ENCODE peak calls at places on chromosomes 3 and 15, in ten cellular contexts. One of them, this sample, is unnamed.

GRCh38 chr3:82595530-82595929 is 834.1 kb upstream of the GBE1 start:
- DNase-seq in fibroblast of lung: no peak
- DNase-seq in upper lobe of right lung: no peak
- DNase-seq in left ventricle myocardium inferior: no peak
- DNase-seq in stomach: no peak
- DNase-seq in neuronal stem cell: no peak
- DNase-seq in GM12878: no peak
- DNase-seq in lower lobe of right lung: no peak
- DNase-seq in dorsolateral prefrontal cortex: no peak
- DNase-seq in neural progenitor cell: no peak
- DNase-seq in this sample: no peak

GRCh38 chr3:173253471-173253870 is 112.4 kb upstream of the SPATA16 start:
- DNase-seq in left ventricle myocardium inferior: no peak
- DNase-seq in fibroblast of lung: no peak
- DNase-seq in dorsolateral prefrontal cortex: no peak
- DNase-seq in neuronal stem cell: no peak
- DNase-seq in lower lobe of right lung: no peak
- DNase-seq in neural progenitor cell: no peak
- DNase-seq in GM12878: no peak
- DNase-seq in stomach: no peak
- DNase-seq in upper lobe of right lung: no peak
- DNase-seq in this sample: no peak

GRCh38 chr15:38461089-38461833 is 7.3 kb downstream of the FAM98B start:
- DNase-seq in upper lobe of right lung: no peak
- DNase-seq in stomach: no peak
- DNase-seq in left ventricle myocardium inferior: no peak
- DNase-seq in GM12878: no peak
- DNase-seq in neural progenitor cell: no peak
- DNase-seq in lower lobe of right lung: no peak
- DNase-seq in neuronal stem cell: no peak
- DNase-seq in dorsolateral prefrontal cortex: no peak
- DNase-seq in fibroblast of lung: peak; percentile 30
- DNase-seq in this sample: no peak

GRCh38 chr3:73094127-73094526 is 32.7 kb downstream of the EBLN2 start:
- DNase-seq in stomach: no peak
- DNase-seq in left ventricle myocardium inferior: no peak
- DNase-seq in neuronal stem cell: no peak
- DNase-seq in upper lobe of right lung: no peak
- DNase-seq in neural progenitor cell: no peak
- DNase-seq in fibroblast of lung: no peak
- DNase-seq in lower lobe of right lung: no peak
- DNase-seq in dorsolateral prefrontal cortex: no peak
- DNase-seq in GM12878: no peak
- DNase-seq in this sample: no peak

GRCh38 chr3:56424357-56424756 is 43.9 kb downstream of the ERC2 start:
- DNase-seq in left ventricle myocardium inferior: no peak
- DNase-seq in dorsolateral prefrontal cortex: no peak
- DNase-seq in stomach: no peak
- DNase-seq in neural progenitor cell: no peak
- DNase-seq in upper lobe of right lung: no peak
- DNase-seq in GM12878: no peak
- DNase-seq in neuronal stem cell: no peak
- DNase-seq in fibroblast of lung: no peak
- DNase-seq in lower lobe of right lung: no peak
- DNase-seq in this sample: no peak

GRCh38 chr15:68608206-68608843 is 29.5 kb downstream of the CORO2B start:
- DNase-seq in upper lobe of right lung: no peak
- DNase-seq in left ventricle myocardium inferior: peak; percentile 94
- DNase-seq in neuronal stem cell: no peak
- DNase-seq in fibroblast of lung: peak; percentile 90
- DNase-seq in GM12878: no peak
- DNase-seq in dorsolateral prefrontal cortex: peak; percentile 59
- DNase-seq in lower lobe of right lung: no peak
- DNase-seq in stomach: no peak
- DNase-seq in neural progenitor cell: peak; percentile 42
- DNase-seq in this sample: no peak

GRCh38 chr3:43180027-43180426 is 74.1 kb upstream of the POMGNT2 start:
- DNase-seq in GM12878: peak; percentile 26
- DNase-seq in fibroblast of lung: peak; percentile 94
- DNase-seq in left ventricle myocardium inferior: no peak
- DNase-seq in neural progenitor cell: no peak
- DNase-seq in upper lobe of right lung: no peak
- DNase-seq in neuronal stem cell: no peak
- DNase-seq in dorsolateral prefrontal cortex: no peak
- DNase-seq in stomach: no peak
- DNase-seq in lower lobe of right lung: no peak
- DNase-seq in this sample: peak; percentile 91

GRCh38 chr3:86929046-86929445 is 61.9 kb downstream of the VGLL3 start:
- DNase-seq in GM12878: no peak
- DNase-seq in lower lobe of right lung: no peak
- DNase-seq in dorsolateral prefrontal cortex: no peak
- DNase-seq in stomach: no peak
- DNase-seq in neuronal stem cell: no peak
- DNase-seq in neural progenitor cell: no peak
- DNase-seq in upper lobe of right lung: no peak
- DNase-seq in fibroblast of lung: no peak
- DNase-seq in left ventricle myocardium inferior: no peak
- DNase-seq in this sample: no peak

GRCh38 chr3:112633757-112634156 is 7.2 kb downstream of the CCDC80 start:
- DNase-seq in left ventricle myocardium inferior: no peak
- DNase-seq in GM12878: no peak
- DNase-seq in fibroblast of lung: peak; percentile 85
- DNase-seq in dorsolateral prefrontal cortex: no peak
- DNase-seq in neuronal stem cell: no peak
- DNase-seq in upper lobe of right lung: no peak
- DNase-seq in lower lobe of right lung: no peak
- DNase-seq in stomach: no peak
- DNase-seq in neural progenitor cell: no peak
- DNase-seq in this sample: no peak

GRCh38 chr3:4681301-4681700 is 188.2 kb downstream of the ITPR1 start:
- DNase-seq in fibroblast of lung: no peak
- DNase-seq in left ventricle myocardium inferior: no peak
- DNase-seq in lower lobe of right lung: no peak
- DNase-seq in stomach: no peak
- DNase-seq in upper lobe of right lung: no peak
- DNase-seq in GM12878: no peak
- DNase-seq in neuronal stem cell: no peak
- DNase-seq in dorsolateral prefrontal cortex: no peak
- DNase-seq in neural progenitor cell: no peak
- DNase-seq in this sample: no peak

GRCh38 chr3:123694377-123695147 is 109.7 kb upstream of the HACD2 start:
- DNase-seq in upper lobe of right lung: no peak
- DNase-seq in neuronal stem cell: no peak
- DNase-seq in fibroblast of lung: no peak
- DNase-seq in neural progenitor cell: no peak
- DNase-seq in dorsolateral prefrontal cortex: no peak
- DNase-seq in GM12878: no peak
- DNase-seq in lower lobe of right lung: no peak
- DNase-seq in left ventricle myocardium inferior: no peak
- DNase-seq in stomach: no peak
- DNase-seq in this sample: no peak

GRCh38 chr3:176359211-176359610 is 838.1 kb downstream of the TBL1XR1 start:
- DNase-seq in left ventricle myocardium inferior: no peak
- DNase-seq in neuronal stem cell: no peak
- DNase-seq in upper lobe of right lung: no peak
- DNase-seq in GM12878: no peak
- DNase-seq in lower lobe of right lung: no peak
- DNase-seq in neural progenitor cell: no peak
- DNase-seq in stomach: no peak
- DNase-seq in dorsolateral prefrontal cortex: no peak
- DNase-seq in fibroblast of lung: no peak
- DNase-seq in this sample: no peak

DNA sequence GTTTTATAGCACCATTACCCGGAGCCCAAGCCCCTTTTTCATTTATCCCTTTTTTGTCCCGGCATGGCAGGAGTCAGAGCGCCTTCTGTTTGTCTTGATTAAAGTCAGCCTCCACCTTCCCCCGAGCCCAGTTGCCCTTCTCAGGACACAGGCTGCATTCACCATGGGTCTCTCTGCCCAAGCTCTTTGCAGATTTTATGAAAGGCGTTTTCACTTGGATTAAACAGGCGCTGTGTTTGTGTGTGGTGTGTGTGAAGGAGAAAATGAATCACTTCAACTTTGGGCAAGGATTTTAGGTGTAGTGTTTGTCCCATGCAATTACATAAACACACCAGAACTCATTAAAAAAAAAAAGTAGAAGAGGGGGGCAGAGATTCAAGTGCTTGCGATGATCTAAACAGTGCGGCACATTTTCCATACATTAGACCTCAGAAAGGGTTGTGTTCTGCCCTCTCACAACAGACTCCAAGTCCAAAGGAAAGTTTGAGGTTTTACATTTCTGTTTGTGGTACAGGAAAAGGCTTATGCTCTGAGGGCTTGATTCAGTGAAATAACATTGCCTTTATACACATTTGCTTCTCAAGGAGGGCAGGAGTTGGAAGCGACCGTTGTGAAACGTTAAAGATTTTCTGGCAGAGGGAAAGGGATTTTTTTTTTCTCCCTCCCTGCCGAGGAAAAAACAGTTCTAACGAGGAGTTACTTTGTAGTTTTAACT is 14.5 kb upstream of the IL16 start:
- DNase-seq in stomach: no peak
- DNase-seq in GM12878: no peak
- DNase-seq in left ventricle myocardium inferior: no peak
- DNase-seq in lower lobe of right lung: no peak
- DNase-seq in neuronal stem cell: no peak
- DNase-seq in neural progenitor cell: peak; percentile 50
- DNase-seq in fibroblast of lung: peak; percentile 71
- DNase-seq in upper lobe of right lung: no peak
- DNase-seq in dorsolateral prefrontal cortex: no peak
- DNase-seq in this sample: no peak
- H3K27ac ChIP-seq in stomach: peak overlapping the region; percentile 53
- H3K27ac ChIP-seq in GM12878: no peak overlapping the region
- H3K27ac ChIP-seq in left ventricle myocardium inferior: peak overlapping the region; percentile 70
- H3K27ac ChIP-seq in lower lobe of right lung: peak overlapping the region; percentile 81
- H3K27ac ChIP-seq in neuronal stem cell: no peak overlapping the region
- H3K27ac ChIP-seq in neural progenitor cell: no peak overlapping the region
- H3K27ac ChIP-seq in fibroblast of lung: peak overlapping the region; percentile 29
- H3K27ac ChIP-seq in upper lobe of right lung: peak overlapping the region; percentile 87
- H3K27ac ChIP-seq in dorsolateral prefrontal cortex: no peak overlapping the region
- H3K27ac ChIP-seq in this sample: no peak overlapping the region

GRCh38 chr15:60126661-60127060 is 122.5 kb downstream of the FOXB1 start:
- DNase-seq in neural progenitor cell: no peak
- DNase-seq in GM12878: no peak
- DNase-seq in lower lobe of right lung: no peak
- DNase-seq in upper lobe of right lung: no peak
- DNase-seq in left ventricle myocardium inferior: no peak
- DNase-seq in dorsolateral prefrontal cortex: no peak
- DNase-seq in neuronal stem cell: no peak
- DNase-seq in fibroblast of lung: no peak
- DNase-seq in stomach: no peak
- DNase-seq in this sample: no peak
- H3K27ac ChIP-seq in neural progenitor cell: no peak overlapping the region
- H3K27ac ChIP-seq in GM12878: no peak overlapping the region
- H3K27ac ChIP-seq in lower lobe of right lung: no peak overlapping the region
- H3K27ac ChIP-seq in upper lobe of right lung: no peak overlapping the region
- H3K27ac ChIP-seq in left ventricle myocardium inferior: no peak overlapping the region
- H3K27ac ChIP-seq in dorsolateral prefrontal cortex: no peak overlapping the region
- H3K27ac ChIP-seq in neuronal stem cell: no peak overlapping the region
- H3K27ac ChIP-seq in fibroblast of lung: no peak overlapping the region
- H3K27ac ChIP-seq in stomach: no peak overlapping the region
- H3K27ac ChIP-seq in this sample: no peak overlapping the region

GRCh38 chr15:92902020-92902419 is 1.9 kb downstream of the CHD2 start:
- DNase-seq in stomach: no peak
- DNase-seq in left ventricle myocardium inferior: no peak
- DNase-seq in neuronal stem cell: no peak
- DNase-seq in upper lobe of right lung: no peak
- DNase-seq in lower lobe of right lung: no peak
- DNase-seq in fibroblast of lung: peak; percentile 31
- DNase-seq in dorsolateral prefrontal cortex: no peak
- DNase-seq in GM12878: no peak
- DNase-seq in neural progenitor cell: no peak
- DNase-seq in this sample: no peak
- H3K27ac ChIP-seq in stomach: peak overlapping the region; percentile 99
- H3K27ac ChIP-seq in left ventricle myocardium inferior: peak overlapping the region; percentile 95
- H3K27ac ChIP-seq in neuronal stem cell: no peak overlapping the region
- H3K27ac ChIP-seq in upper lobe of right lung: peak overlapping the region; percentile 99
- H3K27ac ChIP-seq in lower lobe of right lung: peak overlapping the region; percentile 96
- H3K27ac ChIP-seq in fibroblast of lung: peak overlapping the region; percentile 99
- H3K27ac ChIP-seq in dorsolateral prefrontal cortex: peak overlapping the region; percentile 99
- H3K27ac ChIP-seq in GM12878: peak overlapping the region; percentile 96
- H3K27ac ChIP-seq in neural progenitor cell: peak overlapping the region; percentile 100
- H3K27ac ChIP-seq in this sample: peak overlapping the region; percentile 98

GRCh38 chr3:62159056-62159455 is 214.3 kb downstream of the FEZF2 start:
- DNase-seq in lower lobe of right lung: no peak
- DNase-seq in GM12878: no peak
- DNase-seq in neural progenitor cell: no peak
- DNase-seq in left ventricle myocardium inferior: no peak
- DNase-seq in upper lobe of right lung: no peak
- DNase-seq in dorsolateral prefrontal cortex: no peak
- DNase-seq in fibroblast of lung: no peak
- DNase-seq in neuronal stem cell: no peak
- DNase-seq in stomach: no peak
- DNase-seq in this sample: no peak

GRCh38 chr3:62149962-62150361 is 223.4 kb downstream of the FEZF2 start:
- DNase-seq in GM12878: no peak
- DNase-seq in left ventricle myocardium inferior: no peak
- DNase-seq in upper lobe of right lung: no peak
- DNase-seq in fibroblast of lung: peak; percentile 81
- DNase-seq in neural progenitor cell: no peak
- DNase-seq in lower lobe of right lung: no peak
- DNase-seq in dorsolateral prefrontal cortex: no peak
- DNase-seq in neuronal stem cell: no peak
- DNase-seq in stomach: no peak
- DNase-seq in this sample: no peak

GRCh38 chr3:62151591-62151990 is 221.8 kb downstream of the FEZF2 start:
- DNase-seq in left ventricle myocardium inferior: no peak
- DNase-seq in fibroblast of lung: no peak
- DNase-seq in lower lobe of right lung: no peak
- DNase-seq in stomach: no peak
- DNase-seq in neural progenitor cell: no peak
- DNase-seq in GM12878: no peak
- DNase-seq in dorsolateral prefrontal cortex: no peak
- DNase-seq in upper lobe of right lung: no peak
- DNase-seq in neuronal stem cell: no peak
- DNase-seq in this sample: no peak

GRCh38 chr3:62153231-62153630 is 220.1 kb downstream of the FEZF2 start:
- DNase-seq in dorsolateral prefrontal cortex: no peak
- DNase-seq in lower lobe of right lung: no peak
- DNase-seq in neuronal stem cell: no peak
- DNase-seq in upper lobe of right lung: no peak
- DNase-seq in GM12878: no peak
- DNase-seq in fibroblast of lung: no peak
- DNase-seq in left ventricle myocardium inferior: no peak
- DNase-seq in stomach: no peak
- DNase-seq in neural progenitor cell: no peak
- DNase-seq in this sample: no peak

DNA sequence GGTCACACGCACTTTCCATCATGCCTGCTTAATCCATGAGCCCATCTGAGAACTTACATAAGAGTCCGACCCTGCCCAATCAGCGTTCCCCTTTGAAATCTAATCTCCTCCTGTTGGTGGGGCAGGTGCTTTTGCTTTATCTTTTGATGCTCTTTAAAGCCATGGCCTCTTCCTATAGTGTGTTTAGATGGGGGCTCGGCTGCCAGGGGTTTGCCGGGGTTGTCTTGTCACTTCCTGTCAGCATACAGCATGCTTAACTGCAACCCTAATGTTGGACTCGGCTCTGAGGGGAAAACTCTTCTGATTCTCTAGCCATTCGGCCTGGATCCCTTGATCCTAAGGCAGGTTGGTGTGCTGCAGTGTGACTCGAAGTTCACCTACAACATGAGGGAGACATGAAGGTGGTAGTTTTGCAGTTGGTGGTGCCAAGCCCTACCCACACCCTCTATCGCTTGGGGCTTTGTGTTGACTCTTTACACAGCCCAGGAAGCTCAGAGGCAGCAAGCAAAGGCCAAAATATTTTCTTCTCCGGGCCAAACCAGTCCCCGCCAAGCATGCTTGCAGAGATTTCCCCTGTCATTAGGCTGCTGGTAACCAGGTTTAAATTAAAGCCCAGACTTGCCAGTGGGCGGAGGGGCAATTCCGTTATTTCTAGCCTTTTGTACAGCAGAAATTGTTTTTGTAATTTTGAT is 218.7 kb downstream of the FEZF2 start:
- DNase-seq in dorsolateral prefrontal cortex: no peak
- DNase-seq in fibroblast of lung: no peak
- DNase-seq in left ventricle myocardium inferior: no peak
- DNase-seq in upper lobe of right lung: no peak
- DNase-seq in neural progenitor cell: no peak
- DNase-seq in stomach: peak; percentile 37
- DNase-seq in GM12878: no peak
- DNase-seq in lower lobe of right lung: no peak
- DNase-seq in neuronal stem cell: no peak
- DNase-seq in this sample: no peak
- H3K27ac ChIP-seq in dorsolateral prefrontal cortex: no peak overlapping the region
- H3K27ac ChIP-seq in fibroblast of lung: no peak overlapping the region
- H3K27ac ChIP-seq in left ventricle myocardium inferior: peak overlapping the region; percentile 78
- H3K27ac ChIP-seq in upper lobe of right lung: no peak overlapping the region
- H3K27ac ChIP-seq in neural progenitor cell: no peak overlapping the region
- H3K27ac ChIP-seq in stomach: no peak overlapping the region
- H3K27ac ChIP-seq in GM12878: no peak overlapping the region
- H3K27ac ChIP-seq in lower lobe of right lung: no peak overlapping the region
- H3K27ac ChIP-seq in neuronal stem cell: no peak overlapping the region
- H3K27ac ChIP-seq in this sample: no peak overlapping the region

This sample was measured in epithelial cell of prostate.